ENCODE peak calls at places on chromosome 10, in eight cellular contexts. S is hepatocyte, R is GM23338, E is neural progenitor cell, C is OCI-LY7, Q is K562, I is SK-N-SH, U is PC-3. N is an unnamed sample.

GRCh38 chr10:121910673-121911420 is 17.0 kb downstream of the ATE1 start:
- DNase-seq in S (no peak), R (no peak), E (no peak), C (no peak), Q (peak), I (no peak), U (peak), N (no peak)

GRCh38 chr10:57675125-57675524 is 592.6 kb downstream of the IPMK start:
- DNase-seq in S (no peak), R (no peak), E (no peak), C (no peak), Q (no peak), I (no peak), U (no peak), N (no peak)

GRCh38 chr10:89147256-89147655 is 59.9 kb downstream of the CH25H start:
- DNase-seq in S (no peak), R (no peak), E (no peak), C (no peak), Q (no peak), I (no peak), U (peak), N (no peak)

GRCh38 chr10:46516660-46517416 is 39.6 kb downstream of the GPRIN2 start:
- DNase-seq in S (peak), R (no peak), E (no peak), C (no peak), Q (no peak), I (no peak), U (peak), N (no peak)

GRCh38 chr10:30820282-30820991 is 190.9 kb upstream of the LYZL2 start:
- DNase-seq in S (no peak), R (no peak), E (no peak), C (no peak), Q (no peak), I (peak), U (peak), N (no peak)

GRCh38 chr10:133100706-133101463 is 13.2 kb downstream of the ADGRA1 start:
- DNase-seq in S (peak), R (peak), E (peak), C (no peak), Q (peak), I (no peak), U (no peak), N (peak)

GRCh38 chr10:66258693-66259092 is 667.1 kb upstream of the LRRTM3 start:
- DNase-seq in S (no peak), R (no peak), E (no peak), C (no peak), Q (no peak), I (no peak), U (no peak), N (peak)

GRCh38 chr10:501596-501995 is 187.9 kb downstream of the DIP2C start:
- DNase-seq in S (no peak), R (no peak), E (no peak), C (no peak), Q (no peak), I (no peak), U (peak), N (no peak)

GRCh38 chr10:90112681-90113080 is 411.3 kb downstream of the KIF20B start:
- DNase-seq in S (no peak), R (no peak), E (no peak), C (no peak), Q (no peak), I (no peak), U (no peak), N (no peak)

GRCh38 chr10:111221682-111222470 is 145.0 kb downstream of the ADRA2A start:
- DNase-seq in S (no peak), R (no peak), E (no peak), C (no peak), Q (no peak), I (no peak), U (no peak), N (no peak)

GRCh38 chr10:132891994-132892393 is 50.4 kb downstream of the CFAP46 start:
- DNase-seq in S (peak), R (no peak), E (no peak), C (no peak), Q (no peak), I (no peak), U (no peak), N (no peak)

GRCh38 chr10:73584737-73585136 is 6.4 kb downstream of the USP54 start:
- DNase-seq in S (no peak), R (no peak), E (no peak), C (no peak), Q (no peak), I (no peak), U (peak), N (no peak)

GRCh38 chr10:116848032-116848911 is 1.0 kb upstream of the ENO4 start:
- DNase-seq in S (no peak), R (peak), E (no peak), C (no peak), Q (no peak), I (no peak), U (no peak), N (peak)

GRCh38 chr10:57015595-57016303 is 654.7 kb upstream of the ZWINT start:
- DNase-seq in S (no peak), R (no peak), E (no peak), C (no peak), Q (no peak), I (no peak), U (no peak), N (no peak)

GRCh38 chr10:127159648-127160245 is 36.6 kb downstream of the INSYN2A start:
- DNase-seq in S (peak), R (no peak), E (no peak), C (no peak), Q (no peak), I (no peak), U (no peak), N (no peak)

GRCh38 chr10:3455385-3456334 is 283.1 kb upstream of the PITRM1 start:
- DNase-seq in S (no peak), R (no peak), E (no peak), C (no peak), Q (no peak), I (no peak), U (no peak), N (no peak)

GRCh38 chr10:58291538-58292174 is 22.7 kb downstream of the CISD1 start:
- DNase-seq in S (peak), R (peak), E (peak), C (peak), Q (peak), I (peak), U (peak), N (peak)

GRCh38 chr10:50234486-50234885 is 16.8 kb downstream of the ASAH2 start:
- DNase-seq in S (peak), R (no peak), E (no peak), C (no peak), Q (peak), I (no peak), U (no peak), N (no peak)

GRCh38 chr10:86389441-86390193 is 23.0 kb upstream of the GRID1 start:
- DNase-seq in S (peak), R (peak), E (peak), C (peak), Q (peak), I (no peak), U (no peak), N (no peak)

GRCh38 chr10:78953124-78954008 is 115.4 kb upstream of the ZMIZ1 start:
- DNase-seq in S (no peak), R (no peak), E (no peak), C (no peak), Q (peak), I (no peak), U (no peak), N (peak)

DNA sequence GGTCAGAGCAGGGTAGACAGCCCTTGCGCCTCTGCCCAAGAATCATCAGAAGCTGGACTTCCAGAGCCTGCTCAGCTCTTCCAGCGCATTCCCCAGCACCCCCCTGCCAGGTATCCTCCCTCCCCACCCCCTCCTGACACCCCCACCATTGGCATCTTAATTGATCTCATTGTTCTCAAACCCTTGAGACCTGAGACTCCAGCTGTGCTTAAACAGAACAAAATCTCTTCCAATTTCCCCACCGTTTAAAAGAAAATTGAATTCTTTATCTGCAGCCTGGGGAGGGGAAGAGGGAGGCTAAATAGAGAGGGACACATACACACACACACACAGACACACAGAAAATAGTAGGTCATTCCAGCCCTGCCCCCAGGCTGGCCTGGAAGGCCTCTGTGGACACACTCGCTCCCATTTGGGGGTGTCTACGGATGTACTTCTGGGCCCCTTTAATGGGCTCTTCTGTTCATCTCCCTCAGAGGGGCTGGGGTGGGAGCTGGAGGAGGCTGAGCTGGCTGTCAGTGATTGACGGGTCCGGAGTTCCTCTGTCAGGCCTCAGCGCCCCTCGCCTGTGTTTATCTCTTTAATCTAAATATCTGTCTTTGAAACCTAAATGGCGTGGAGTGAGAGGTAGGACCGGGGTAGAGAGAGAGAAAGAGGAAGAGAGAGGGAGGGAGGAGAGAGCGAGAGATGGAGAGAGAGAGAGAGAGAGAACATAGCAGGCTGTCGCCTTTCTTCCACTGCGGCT is 61.8 kb downstream of the C10orf105 start:
- DNase-seq in S (no peak), R (peak), E (peak), C (no peak), Q (no peak), I (peak), U (no peak), N (no peak)
- H3K4me2 ChIP-seq in S (no peak), R (peak), E (peak), C (no peak), Q (no peak), I (no peak), U (no peak), N (no peak)

GRCh38 chr10:69835875-69836727 is 34.4 kb downstream of the COL13A1 start:
- DNase-seq in S (peak), R (no peak), E (no peak), C (peak), Q (no peak), I (peak), U (peak), N (no peak)
- H2AFZ ChIP-seq in S (no peak), R (no peak), E (no peak), C (no peak), Q (no peak), I (no peak), U (no peak), N (no peak)

DNA sequence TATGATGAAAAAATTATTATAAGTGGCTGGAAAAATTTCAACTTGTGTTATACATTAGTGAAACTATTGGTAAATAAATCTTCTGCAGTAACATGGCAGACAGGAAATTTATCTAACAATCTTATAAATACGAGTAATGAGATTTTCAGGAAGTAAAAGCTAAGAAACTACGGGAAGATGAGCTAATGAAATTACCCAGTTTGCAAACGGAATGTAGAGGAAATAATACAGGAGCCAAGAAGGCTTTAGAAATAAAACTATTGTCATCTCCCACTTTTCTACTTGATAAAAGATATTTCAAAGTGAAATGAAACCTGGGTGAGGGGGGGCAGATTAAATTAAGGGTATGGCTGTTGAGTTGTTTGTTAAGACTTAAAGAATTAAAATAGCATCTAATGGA is 332.5 kb upstream of the SORCS1 start:
- DNase-seq in S (no peak), R (no peak), E (no peak), C (no peak), Q (no peak), I (no peak), U (no peak), N (no peak)
- H3K4me2 ChIP-seq in S (no peak), R (no peak), E (no peak), C (no peak), Q (no peak), I (no peak), U (no peak), N (no peak)

DNA sequence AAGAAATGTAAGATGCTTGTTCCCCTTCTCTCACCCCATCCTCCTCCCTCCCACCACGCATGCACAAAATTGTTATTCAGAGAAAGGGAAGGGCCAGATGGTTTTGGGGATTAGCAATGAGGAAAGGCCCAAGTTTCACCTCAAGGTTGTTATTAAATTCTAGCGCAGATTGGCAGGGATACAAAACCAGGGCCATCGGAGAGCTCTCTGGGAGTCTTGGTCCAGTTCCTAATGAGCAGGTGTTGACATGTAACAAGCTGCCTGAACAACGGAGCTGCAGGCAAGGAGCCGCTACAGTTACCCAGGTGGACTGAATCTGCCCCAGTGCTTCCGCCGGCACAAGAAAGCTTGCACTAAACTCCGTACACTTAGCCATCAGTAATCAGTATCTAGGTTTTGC is 9.7 kb upstream of the ANK3 start:
- DNase-seq in S (no peak), R (peak), E (no peak), C (no peak), Q (no peak), I (no peak), U (no peak), N (no peak)
- H2AFZ ChIP-seq in S (no peak), R (no peak), E (no peak), C (no peak), Q (no peak), I (no peak), U (no peak), N (no peak)

DNA sequence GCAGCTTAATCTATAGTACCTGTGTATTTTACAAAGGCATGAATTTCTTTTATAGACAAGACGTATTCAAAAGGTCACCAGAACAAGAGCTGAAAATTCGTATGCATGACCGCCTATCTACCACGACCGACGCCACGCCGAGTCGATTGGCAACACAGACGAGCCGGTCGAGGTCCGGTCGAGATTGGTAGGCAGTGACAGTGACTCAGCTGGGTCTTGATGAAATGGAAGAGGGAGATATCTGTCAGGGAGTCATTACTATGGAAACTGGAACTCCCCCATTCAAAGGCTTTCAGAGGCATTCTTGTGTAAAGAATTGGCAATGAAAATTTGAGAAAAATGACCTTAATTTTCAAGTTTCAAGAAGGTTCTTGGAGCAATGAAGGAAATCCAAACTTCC is 2.1 kb downstream of the ATP5MK start:
- DNase-seq in S (no peak), R (no peak), E (no peak), C (no peak), Q (peak), I (no peak), U (no peak), N (peak)
- H3K4me2 ChIP-seq in S (peak), R (no peak), E (peak), C (peak), Q (peak), I (peak), U (peak), N (peak)

DNA sequence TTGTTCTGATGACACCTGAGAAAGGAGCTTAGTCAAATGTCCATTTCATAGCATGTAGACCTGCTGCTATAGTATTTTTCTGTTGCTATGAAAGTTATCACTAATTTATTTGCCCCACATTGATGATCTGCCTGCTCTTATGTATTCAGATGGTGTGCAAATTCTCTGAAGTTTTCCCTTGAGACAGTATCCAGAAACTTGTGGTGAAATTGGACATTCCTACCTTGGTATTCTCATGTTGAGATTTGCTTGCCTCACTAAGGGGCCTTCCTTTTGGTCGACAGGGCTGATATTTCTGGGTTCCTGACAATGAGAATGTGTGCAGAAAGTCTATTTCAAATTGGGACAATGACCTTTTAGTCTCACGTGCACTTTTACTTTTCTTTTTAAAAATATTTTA is 253.2 kb upstream of the FZD8 start:
- DNase-seq in S (no peak), R (no peak), E (no peak), C (no peak), Q (no peak), I (no peak), U (no peak), N (no peak)
- H2AFZ ChIP-seq in S (no peak), R (no peak), E (no peak), C (no peak), Q (no peak), I (peak), U (no peak), N (no peak)

DNA sequence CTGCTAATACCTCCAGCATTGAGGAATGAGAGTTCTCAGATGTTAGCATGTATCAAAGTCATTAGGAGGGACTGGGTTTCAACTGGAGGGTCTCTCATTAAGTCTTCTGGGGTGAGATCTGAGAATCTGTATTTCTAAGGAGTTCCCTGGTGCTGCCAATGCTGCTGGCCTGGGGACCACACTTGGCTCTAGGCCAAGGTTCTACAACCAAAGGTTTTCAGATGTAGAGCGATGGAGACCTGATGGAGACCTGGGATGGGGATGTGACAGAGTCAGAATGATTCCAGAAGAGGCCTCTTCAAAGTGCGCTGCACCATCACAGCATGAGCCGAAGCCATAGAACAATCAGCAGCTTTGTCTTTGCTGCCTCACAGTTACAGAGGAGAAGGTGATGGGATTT is 27.2 kb downstream of the ST8SIA6 start:
- DNase-seq in S (no peak), R (no peak), E (no peak), C (no peak), Q (no peak), I (no peak), U (no peak), N (no peak)
- H3K4me2 ChIP-seq in S (no peak), R (no peak), E (no peak), C (no peak), Q (peak), I (no peak), U (no peak), N (no peak)